ENCODE peak calls at places on chromosome 21, in four cellular contexts. O is fibroblast of lung, Y is NB4, E is kidney epithelial cell. F is an unnamed sample.

GRCh38 chr21:44298301-44298700 is 1.6 kb upstream of the PFKL start:
- DNase-seq in O (no peak), Y (no peak), E (no peak), F (no peak)

GRCh38 chr21:20313013-20313412 is 685.2 kb upstream of the NCAM2 start:
- DNase-seq in O (no peak), E (no peak), Y (no peak), F (no peak)

GRCh38 chr21:17455451-17455850 is 57.4 kb upstream of the CXADR start:
- DNase-seq in O (no peak), E (no peak), Y (no peak), F (no peak)

GRCh38 chr21:43618940-43619339 is 40.3 kb downstream of the HSF2BP start:
- DNase-seq in Y (no peak), E (no peak), O (no peak), F (no peak)

GRCh38 chr21:45533731-45534571 is 8.3 kb downstream of the SLC19A1 start:
- DNase-seq in E (no peak), Y (no peak), O (no peak), F (no peak)

GRCh38 chr21:27476696-27477095 is 509.8 kb upstream of the ADAMTS5 start:
- DNase-seq in O (peak), Y (no peak), E (peak), F (peak)

GRCh38 chr21:46131721-46132651 is 23.4 kb downstream of the FTCD start:
- DNase-seq in O (no peak), E (no peak), Y (no peak), F (no peak)

GRCh38 chr21:38691626-38692025 is 114.1 kb upstream of the ETS2 start:
- DNase-seq in Y (no peak), E (no peak), O (peak), F (no peak)

GRCh38 chr21:28337319-28337718 is 655.4 kb downstream of the LTN1 start:
- DNase-seq in O (peak), E (no peak), Y (peak), F (peak)

GRCh38 chr21:26297856-26298255 is 127.3 kb upstream of the APP start:
- DNase-seq in O (peak), Y (no peak), E (no peak), F (no peak)

GRCh38 chr21:46022551-46023107 is 41.1 kb downstream of the COL6A1 start:
- DNase-seq in O (no peak), Y (no peak), E (no peak), F (no peak)

GRCh38 chr21:46054447-46054846 is 43.5 kb upstream of the COL6A2 start:
- DNase-seq in E (no peak), Y (no peak), O (peak), F (no peak)

GRCh38 chr21:44780767-44781459 is 20.7 kb downstream of the UBE2G2 start:
- DNase-seq in Y (no peak), E (no peak), O (no peak), F (no peak)

GRCh38 chr21:44866780-44867179 is 6.7 kb downstream of the PTTG1IP start:
- DNase-seq in O (peak), Y (peak), E (no peak), F (no peak)

GRCh38 chr21:44923481-44924084 is 2.9 kb upstream of the ITGB2 start:
- DNase-seq in Y (peak), O (no peak), E (no peak), F (no peak)

GRCh38 chr21:38843806-38844479 is 38.2 kb downstream of the ETS2 start:
- DNase-seq in O (peak), Y (no peak), E (no peak), F (no peak)

GRCh38 chr21:39115659-39116235 is 67.5 kb downstream of the PSMG1 start:
- DNase-seq in O (no peak), Y (no peak), E (no peak), F (no peak)

GRCh38 chr21:38979271-38980196 is 173.8 kb downstream of the ETS2 start:
- DNase-seq in Y (peak), O (peak), E (no peak), F (peak)

GRCh38 chr21:44403106-44404020 is 49.9 kb downstream of the TRPM2 start:
- DNase-seq in Y (no peak), O (no peak), E (no peak), F (no peak)

DNA sequence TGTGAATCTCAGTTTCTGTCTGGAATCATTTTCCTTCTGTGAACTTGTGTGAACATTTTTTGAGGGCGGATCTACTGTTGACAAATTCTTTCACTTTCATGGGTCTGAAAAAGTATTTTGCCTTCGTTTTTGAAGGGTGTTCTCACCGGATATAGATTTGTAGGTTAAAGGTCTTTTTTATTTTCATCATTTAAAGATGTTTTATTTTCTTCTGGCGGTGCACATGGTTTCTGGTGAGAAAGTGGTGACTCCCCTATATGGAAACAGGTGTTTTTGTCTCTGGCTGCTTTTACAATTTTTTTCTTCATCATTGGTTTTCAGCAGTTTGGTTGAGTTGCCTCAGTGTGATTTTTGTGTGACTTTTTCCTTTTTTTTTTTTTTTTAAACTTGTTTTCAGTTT is 94.9 kb downstream of the DYRK1A start:
- DNase-seq in O (peak), Y (no peak), E (no peak), F (no peak)
- H3K4me3 ChIP-seq in O (no peak), Y (no peak), E (no peak), F (no peak)

DNA sequence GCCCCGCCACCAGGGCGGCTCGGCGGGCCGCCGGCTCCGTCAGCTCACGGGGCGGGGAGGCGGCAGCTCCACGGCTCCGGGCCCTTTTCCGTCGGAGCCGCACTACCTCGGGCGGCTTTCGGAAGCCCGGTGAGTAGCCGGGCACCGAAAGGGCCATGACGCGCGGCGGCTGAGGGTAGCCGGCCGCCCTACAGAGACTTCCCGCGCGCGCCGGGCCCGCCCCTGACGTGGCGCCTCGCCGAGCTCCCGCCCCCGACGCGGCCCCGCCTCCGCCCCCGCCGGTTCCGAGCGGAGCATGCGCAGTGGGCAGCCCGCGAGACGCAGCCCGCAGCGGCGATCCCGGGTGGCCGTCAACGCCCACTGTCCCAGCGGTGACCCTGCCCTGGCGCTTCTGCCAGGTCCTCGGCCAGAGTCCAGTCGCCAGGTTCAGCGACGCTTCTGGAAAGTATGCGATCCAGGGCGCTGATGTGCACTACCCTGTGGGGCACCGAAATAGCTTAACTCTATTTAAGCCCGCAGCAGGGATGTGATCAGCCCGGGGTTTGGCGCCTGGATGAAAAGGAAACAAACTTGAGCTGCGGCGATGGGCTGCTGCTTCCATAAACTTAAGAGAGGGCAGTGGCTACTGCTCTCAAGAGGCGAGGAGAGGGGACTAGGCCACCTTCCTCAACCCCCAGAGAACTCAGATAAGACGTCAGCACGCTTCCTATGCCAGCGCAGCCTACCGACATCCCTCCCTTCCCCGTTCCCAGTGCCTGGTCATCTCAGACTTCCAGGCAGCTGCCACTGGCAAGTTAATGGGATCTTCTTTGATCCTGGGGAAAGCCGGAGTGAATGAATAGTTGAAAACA is at the start of gene DONSON:
- DNase-seq in Y (peak), E (no peak), O (peak), F (peak)
- TF ChIP-seq CTCF in Y (no peak), E (no peak), O (no peak), F (no peak)

GRCh38 chr21:32413697-32414578 is 1.4 kb downstream of the EVA1C start:
- DNase-seq in Y (no peak), O (peak), E (no peak), F (no peak)

GRCh38 chr21:32414579-32415358 is 2.3 kb downstream of the EVA1C start:
- DNase-seq in Y (no peak), O (peak), E (no peak), F (no peak)

GRCh38 chr21:32411366-32412161 is 942 bp upstream of the EVA1C start:
- DNase-seq in O (peak), E (no peak), Y (no peak), F (no peak)

GRCh38 chr21:32412162-32412997 is at the start of gene EVA1C:
- DNase-seq in Y (no peak), E (no peak), O (peak), F (no peak)

DNA sequence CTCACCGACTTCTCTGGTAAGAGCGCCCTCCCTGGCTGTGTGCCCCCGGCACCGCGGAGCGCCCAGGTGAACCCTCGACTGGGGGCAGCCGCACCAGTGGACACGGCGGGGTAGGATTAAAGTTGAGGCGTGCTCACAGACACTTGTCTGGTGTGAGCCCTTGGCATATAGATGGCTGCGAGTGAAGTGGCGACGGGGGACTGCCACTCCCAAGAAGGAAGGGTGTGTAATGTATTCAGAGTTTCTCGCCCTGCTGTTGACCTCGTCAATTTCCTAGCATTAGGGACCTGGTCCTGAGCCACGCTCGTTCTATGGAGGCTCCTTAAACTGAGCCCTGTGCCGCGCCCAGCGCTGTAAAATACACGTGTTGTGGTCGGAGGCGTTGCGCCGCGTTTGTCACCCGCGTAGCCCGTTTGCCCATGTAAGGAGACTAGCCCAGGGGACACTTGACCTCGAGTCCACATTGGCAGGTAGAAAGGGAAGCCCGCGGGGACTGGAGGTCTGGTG is 545 bp downstream of the EVA1C start:
- DNase-seq in Y (no peak), O (peak), E (no peak), F (no peak)
- H3K4me3 ChIP-seq in Y (no peak), O (peak), E (peak), F (peak)

GRCh38 chr21:34670962-34671348 is 2.2 kb downstream of the CLIC6 start:
- DNase-seq in Y (no peak), O (no peak), E (no peak), F (no peak)
- TF ChIP-seq CTCF in Y (no peak), O (no peak), E (peak), F (no peak)

DNA sequence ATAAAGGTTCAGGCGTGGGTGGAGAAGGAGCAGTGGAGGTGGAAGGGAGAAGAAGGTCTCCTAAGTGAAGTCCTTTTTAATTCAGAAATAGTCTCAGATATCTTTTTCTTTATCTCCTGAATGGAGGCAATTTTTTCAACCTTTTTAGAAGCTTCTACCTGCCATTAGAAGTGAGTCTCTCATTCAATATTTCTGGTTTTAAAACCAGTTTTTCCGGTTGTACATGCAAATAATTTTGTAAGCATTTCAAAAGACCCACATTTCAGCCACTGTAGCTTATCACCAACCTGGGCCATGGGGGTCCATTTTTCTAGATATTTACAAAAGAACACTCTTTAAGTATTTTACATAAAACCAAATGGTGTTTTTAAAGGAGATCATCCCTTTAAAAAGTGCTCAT is 1280.2 kb downstream of the NCAM2 start:
- DNase-seq in E (no peak), Y (no peak), O (no peak), F (no peak)
- H3K4me3 ChIP-seq in E (no peak), Y (no peak), O (no peak), F (no peak)

DNA sequence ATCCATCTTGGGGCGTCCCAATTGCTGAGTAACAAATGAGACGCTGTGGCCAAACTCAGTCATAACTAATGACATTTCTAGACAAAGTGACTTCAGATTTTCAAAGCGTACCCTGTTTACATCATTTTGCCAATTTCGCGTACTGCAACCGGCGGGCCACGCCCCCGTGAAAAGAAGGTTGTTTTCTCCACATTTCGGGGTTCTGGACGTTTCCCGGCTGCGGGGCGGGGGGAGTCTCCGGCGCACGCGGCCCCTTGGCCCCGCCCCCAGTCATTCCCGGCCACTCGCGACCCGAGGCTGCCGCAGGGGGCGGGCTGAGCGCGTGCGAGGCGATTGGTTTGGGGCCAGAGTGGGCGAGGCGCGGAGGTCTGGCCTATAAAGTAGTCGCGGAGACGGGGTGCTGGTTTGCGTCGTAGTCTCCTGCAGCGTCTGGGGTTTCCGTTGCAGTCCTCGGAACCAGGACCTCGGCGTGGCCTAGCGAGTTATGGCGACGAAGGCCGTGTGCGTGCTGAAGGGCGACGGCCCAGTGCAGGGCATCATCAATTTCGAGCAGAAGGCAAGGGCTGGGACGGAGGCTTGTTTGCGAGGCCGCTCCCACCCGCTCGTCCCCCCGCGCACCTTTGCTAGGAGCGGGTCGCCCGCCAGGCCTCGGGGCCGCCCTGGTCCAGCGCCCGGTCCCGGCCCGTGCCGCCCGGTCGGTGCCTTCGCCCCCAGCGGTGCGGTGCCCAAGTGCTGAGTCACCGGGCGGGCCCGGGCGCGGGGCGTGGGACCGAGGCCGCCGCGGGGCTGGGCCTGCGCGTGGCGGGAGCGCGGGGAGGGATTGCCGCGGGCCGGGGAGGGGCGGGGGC is at the start of gene SOD1:
- DNase-seq in E (peak), O (peak), Y (peak), F (peak)
- TF ChIP-seq CTCF in E (no peak), O (no peak), Y (no peak), F (no peak)

DNA sequence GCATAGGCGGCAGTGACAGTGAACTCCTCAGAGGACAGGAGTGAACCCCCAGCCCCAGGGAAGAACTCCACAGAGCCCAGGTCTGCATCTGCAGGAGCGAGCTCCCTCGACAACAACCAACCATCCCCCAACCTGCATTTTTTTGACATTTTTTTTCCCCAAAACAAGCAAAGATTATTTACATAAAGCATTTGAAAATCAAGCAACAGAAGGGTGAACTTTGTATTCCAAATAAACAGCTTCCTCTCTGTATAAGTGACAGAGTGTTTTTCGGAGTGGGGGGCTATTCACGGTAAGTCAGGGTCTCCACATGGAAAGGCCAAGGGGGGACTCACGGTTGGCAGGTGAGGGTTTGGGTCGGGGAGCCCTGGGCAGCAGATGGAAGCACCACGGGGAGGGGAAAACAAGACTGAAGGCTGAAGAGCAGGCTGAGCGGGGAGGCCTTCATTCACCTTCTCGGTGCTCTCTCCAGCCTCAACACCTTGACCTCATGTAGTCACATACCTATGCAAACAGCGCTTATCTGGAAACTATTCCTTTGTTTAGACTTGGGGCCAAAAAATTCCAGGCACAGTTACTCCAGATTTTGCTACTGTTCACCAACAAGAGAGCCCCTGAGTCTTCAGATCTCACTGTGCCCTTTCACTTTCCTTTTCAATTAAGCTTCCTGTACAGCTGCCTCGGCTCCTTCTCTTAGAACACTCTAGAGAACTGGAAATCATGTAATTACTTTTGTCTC is 27.6 kb downstream of the C2CD2 start:
- DNase-seq in Y (peak), E (no peak), O (peak), F (no peak)
- H3K4me3 ChIP-seq in Y (no peak), E (peak), O (peak), F (peak)

DNA sequence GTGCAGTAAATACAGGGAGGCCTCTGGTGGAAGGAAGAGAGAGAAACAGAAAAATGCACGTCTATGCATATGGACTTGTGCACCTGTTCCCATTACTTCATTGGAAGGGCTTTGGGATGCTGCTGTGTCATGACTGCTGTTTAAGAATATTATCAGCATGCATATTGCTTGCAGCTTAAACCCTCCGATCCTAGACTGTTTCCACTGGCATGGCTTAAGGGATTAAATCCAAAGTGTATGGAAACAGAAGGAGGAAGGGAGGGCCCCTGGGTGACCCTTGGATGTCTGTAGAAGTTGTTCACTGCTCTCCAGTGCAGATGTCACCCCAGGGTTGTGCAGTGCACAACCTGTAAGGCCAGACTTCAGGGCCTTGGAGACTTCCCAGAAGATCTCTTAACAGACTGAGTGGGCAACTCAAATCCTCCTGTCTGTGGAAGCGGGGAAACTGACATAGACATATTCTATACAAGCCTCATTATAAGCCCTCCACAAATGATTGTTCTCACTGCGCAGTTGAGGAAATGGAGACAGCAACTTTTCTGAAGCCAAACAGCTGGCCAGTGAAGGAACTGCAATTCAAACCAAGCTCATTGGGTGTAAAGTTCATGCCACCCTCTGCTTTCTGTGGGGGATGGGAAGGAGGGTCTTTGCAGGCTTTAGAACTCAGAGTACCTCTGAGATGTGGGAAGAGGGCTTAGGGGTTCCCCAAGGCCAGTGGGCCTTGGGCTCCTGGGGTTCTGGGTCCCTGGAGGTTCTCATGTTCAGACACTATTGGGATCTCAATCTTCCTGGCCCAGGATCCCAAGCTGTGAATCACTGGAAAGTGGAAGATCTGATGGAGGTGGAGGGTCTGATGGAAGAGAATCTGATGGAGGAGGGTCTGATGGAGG is 73.8 kb downstream of the UMODL1 start:
- DNase-seq in Y (no peak), O (no peak), E (no peak), F (no peak)
- TF ChIP-seq CTCF in Y (no peak), O (no peak), E (no peak), F (no peak)

GRCh38 chr21:14751602-14752001 is 205.5 kb upstream of the SAMSN1 start:
- DNase-seq in O (no peak), Y (no peak), E (no peak), F (no peak)
- H3K4me3 ChIP-seq in O (no peak), Y (no peak), E (no peak), F (no peak)

DNA sequence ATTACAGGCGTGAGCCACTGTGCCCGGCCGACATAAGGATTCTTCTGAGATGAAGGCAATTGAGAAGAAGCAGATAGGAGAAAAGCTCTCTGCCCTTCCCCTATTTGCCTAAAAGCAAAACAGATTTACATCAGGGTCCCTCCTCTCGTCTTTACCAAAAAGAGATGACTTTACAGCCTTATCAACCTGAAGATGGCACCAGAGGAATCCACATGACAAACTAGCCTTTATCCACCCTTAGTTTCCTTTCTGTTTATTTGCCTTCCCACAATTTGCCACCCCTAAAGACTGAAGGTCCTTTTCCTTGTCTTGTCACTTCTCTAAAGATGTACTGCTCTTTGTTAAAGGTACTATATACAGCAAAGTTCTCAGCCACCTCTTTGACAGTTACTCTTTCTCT is 70.7 kb upstream of the KRTAP19-8 start:
- DNase-seq in Y (peak), E (no peak), O (peak), F (no peak)
- TF ChIP-seq CTCF in Y (peak), E (peak), O (peak), F (peak)

F was measured in AG09309.